ENCODE peak calls at places on chromosomes 1 and 21, in four cellular contexts. One of them, this sample, is unnamed.

GRCh38 chr1:177088974-177089373 is 75.5 kb downstream of the ASTN1 start:
- DNase-seq in Calu3: no peak
- DNase-seq in heart left ventricle: no peak
- DNase-seq in ovary: no peak
- DNase-seq in this sample: no peak

GRCh38 chr21:37636152-37636860 is 269.7 kb downstream of the DYRK1A start:
- DNase-seq in Calu3: peak; percentile 30
- DNase-seq in heart left ventricle: no peak
- DNase-seq in ovary: no peak
- DNase-seq in this sample: no peak

GRCh38 chr1:56183151-56183550 is 396.2 kb downstream of the PLPP3 start:
- DNase-seq in Calu3: no peak
- DNase-seq in heart left ventricle: no peak
- DNase-seq in ovary: no peak
- DNase-seq in this sample: no peak

GRCh38 chr1:193609592-193609991 is 423.2 kb upstream of the B3GALT2 start:
- DNase-seq in ovary: no peak
- DNase-seq in Calu3: no peak
- DNase-seq in heart left ventricle: no peak
- DNase-seq in this sample: no peak

GRCh38 chr1:177442580-177442979 is 271.8 kb downstream of the BRINP2 start:
- DNase-seq in Calu3: no peak
- DNase-seq in heart left ventricle: no peak
- DNase-seq in ovary: no peak
- DNase-seq in this sample: no peak

GRCh38 chr1:71930526-71930925 is 351.8 kb downstream of the NEGR1 start:
- DNase-seq in heart left ventricle: no peak
- DNase-seq in ovary: no peak
- DNase-seq in Calu3: no peak
- DNase-seq in this sample: no peak

GRCh38 chr1:5244631-5245285 is 590.3 kb downstream of the AJAP1 start:
- DNase-seq in ovary: no peak
- DNase-seq in Calu3: no peak
- DNase-seq in heart left ventricle: no peak
- DNase-seq in this sample: no peak

GRCh38 chr1:185157599-185158469 is 867 bp downstream of the SWT1 start:
- DNase-seq in heart left ventricle: no peak
- DNase-seq in ovary: no peak
- DNase-seq in Calu3: no peak
- DNase-seq in this sample: no peak

GRCh38 chr1:119298687-119299086 is 69.9 kb upstream of the HAO2 start:
- DNase-seq in heart left ventricle: no peak
- DNase-seq in Calu3: peak; percentile 41
- DNase-seq in ovary: no peak
- DNase-seq in this sample: no peak

GRCh38 chr21:44794031-44794374 is 7.6 kb downstream of the UBE2G2 start:
- DNase-seq in heart left ventricle: no peak
- DNase-seq in Calu3: no peak
- DNase-seq in ovary: no peak
- DNase-seq in this sample: no peak

GRCh38 chr21:45593162-45594022 is 50.1 kb upstream of the PCBP3 start:
- DNase-seq in heart left ventricle: no peak
- DNase-seq in ovary: no peak
- DNase-seq in Calu3: no peak
- DNase-seq in this sample: no peak

GRCh38 chr1:61013189-61013952 is 69.0 kb upstream of the NFIA start:
- DNase-seq in heart left ventricle: peak; percentile 40
- DNase-seq in ovary: no peak
- DNase-seq in Calu3: no peak
- DNase-seq in this sample: no peak

GRCh38 chr1:186082235-186082937 is 292.7 kb downstream of the TPR start:
- DNase-seq in heart left ventricle: peak; percentile 80
- DNase-seq in ovary: peak; percentile 36
- DNase-seq in Calu3: peak; percentile 75
- DNase-seq in this sample: peak; percentile 3

GRCh38 chr21:27648560-27648959 is 681.7 kb upstream of the ADAMTS5 start:
- DNase-seq in ovary: no peak
- DNase-seq in Calu3: no peak
- DNase-seq in heart left ventricle: no peak
- DNase-seq in this sample: no peak

GRCh38 chr1:66919063-66919462 is 5.6 kb downstream of the DNAI4 start:
- DNase-seq in heart left ventricle: no peak
- DNase-seq in ovary: no peak
- DNase-seq in Calu3: no peak
- DNase-seq in this sample: no peak

GRCh38 chr1:244876228-244876910 is 12.0 kb upstream of the HNRNPU start:
- DNase-seq in ovary: no peak
- DNase-seq in Calu3: peak; percentile 28
- DNase-seq in heart left ventricle: no peak
- DNase-seq in this sample: no peak

GRCh38 chr1:239952348-239953307 is 139.1 kb upstream of the FMN2 start:
- DNase-seq in heart left ventricle: no peak
- DNase-seq in ovary: no peak
- DNase-seq in Calu3: peak; percentile 90
- DNase-seq in this sample: no peak

GRCh38 chr1:54324031-54324654 is 82.1 kb downstream of the SSBP3 start:
- DNase-seq in heart left ventricle: peak; percentile 64
- DNase-seq in Calu3: no peak
- DNase-seq in ovary: peak; percentile 71
- DNase-seq in this sample: no peak

GRCh38 chr1:173206816-173207595 is at the start of gene TNFSF4:
- DNase-seq in Calu3: no peak
- DNase-seq in heart left ventricle: no peak
- DNase-seq in ovary: peak; percentile 35
- DNase-seq in this sample: no peak

GRCh38 chr1:178238722-178239510 is 145.0 kb downstream of the RASAL2 start:
- DNase-seq in heart left ventricle: no peak
- DNase-seq in ovary: no peak
- DNase-seq in Calu3: peak; percentile 41
- DNase-seq in this sample: no peak

GRCh38 chr1:172533511-172534116 is 664 bp downstream of the SUCO start:
- DNase-seq in Calu3: no peak
- DNase-seq in ovary: peak; percentile 36
- DNase-seq in heart left ventricle: no peak
- DNase-seq in this sample: no peak

GRCh38 chr1:76303348-76303712 is 228.8 kb downstream of the ST6GALNAC3 start:
- DNase-seq in heart left ventricle: no peak
- DNase-seq in Calu3: no peak
- DNase-seq in ovary: no peak
- DNase-seq in this sample: no peak

GRCh38 chr1:109446236-109446635 is 20.0 kb upstream of the PSMA5 start:
- DNase-seq in ovary: no peak
- DNase-seq in Calu3: no peak
- DNase-seq in heart left ventricle: no peak
- DNase-seq in this sample: no peak

GRCh38 chr1:19815801-19816736 is 986 bp upstream of the RNF186 start:
- DNase-seq in heart left ventricle: no peak
- DNase-seq in Calu3: peak; percentile 47
- DNase-seq in ovary: no peak
- DNase-seq in this sample: no peak

GRCh38 chr1:215824245-215824644 is 257.1 kb downstream of the KCTD3 start:
- DNase-seq in heart left ventricle: no peak
- DNase-seq in Calu3: peak; percentile 21
- DNase-seq in ovary: no peak
- DNase-seq in this sample: no peak

GRCh38 chr1:43858324-43858723 is 75.3 kb upstream of the ARTN start:
- DNase-seq in heart left ventricle: peak; percentile 69
- DNase-seq in ovary: peak; percentile 38
- DNase-seq in Calu3: peak; percentile 75
- DNase-seq in this sample: no peak

GRCh38 chr1:3504151-3504822 is 49.8 kb downstream of the ARHGEF16 start:
- DNase-seq in heart left ventricle: peak; percentile 57
- DNase-seq in Calu3: no peak
- DNase-seq in ovary: no peak
- DNase-seq in this sample: no peak

GRCh38 chr1:48036693-48037386 is 39.7 kb upstream of the TRABD2B start:
- DNase-seq in heart left ventricle: no peak
- DNase-seq in ovary: no peak
- DNase-seq in Calu3: no peak
- DNase-seq in this sample: no peak

GRCh38 chr1:206766251-206766856 is 4.2 kb upstream of the IL19 start:
- DNase-seq in Calu3: peak; percentile 61
- DNase-seq in heart left ventricle: peak; percentile 53
- DNase-seq in ovary: no peak
- DNase-seq in this sample: peak; percentile 44

GRCh38 chr1:48687271-48688045 is 89.2 kb downstream of the BEND5 start:
- DNase-seq in ovary: no peak
- DNase-seq in Calu3: no peak
- DNase-seq in heart left ventricle: no peak
- DNase-seq in this sample: no peak

GRCh38 chr1:2523191-2523890 is 3.1 kb downstream of the PANK4 start:
- DNase-seq in Calu3: no peak
- DNase-seq in heart left ventricle: no peak
- DNase-seq in ovary: no peak
- DNase-seq in this sample: no peak

DNA sequence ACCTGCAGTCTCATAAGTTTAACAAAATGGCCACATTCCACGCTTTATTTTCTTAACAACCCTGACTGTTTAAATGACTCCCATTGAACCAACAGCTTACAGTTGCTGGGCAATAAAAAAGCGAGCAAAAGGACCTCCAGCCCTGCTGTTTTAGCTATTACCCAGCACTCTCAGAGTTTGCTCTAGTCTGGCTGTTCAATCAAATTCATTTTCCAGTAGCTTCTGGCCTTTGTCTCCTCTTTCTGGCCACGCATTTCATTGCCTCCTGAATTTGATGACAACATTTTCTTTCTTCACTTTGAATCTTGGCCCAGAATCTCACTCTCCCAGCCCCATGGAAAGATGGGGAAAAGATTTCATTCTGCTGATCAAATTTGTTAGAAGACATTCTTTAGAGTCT is 44.1 kb upstream of the DOCK7 start:
- DNase-seq in heart left ventricle: no peak
- DNase-seq in Calu3: no peak
- DNase-seq in ovary: no peak
- DNase-seq in this sample: no peak
- TF ChIP-seq CTCF in heart left ventricle: no peak
- TF ChIP-seq CTCF in Calu3: no peak
- TF ChIP-seq CTCF in ovary: no peak
- TF ChIP-seq CTCF in this sample: no peak

DNA sequence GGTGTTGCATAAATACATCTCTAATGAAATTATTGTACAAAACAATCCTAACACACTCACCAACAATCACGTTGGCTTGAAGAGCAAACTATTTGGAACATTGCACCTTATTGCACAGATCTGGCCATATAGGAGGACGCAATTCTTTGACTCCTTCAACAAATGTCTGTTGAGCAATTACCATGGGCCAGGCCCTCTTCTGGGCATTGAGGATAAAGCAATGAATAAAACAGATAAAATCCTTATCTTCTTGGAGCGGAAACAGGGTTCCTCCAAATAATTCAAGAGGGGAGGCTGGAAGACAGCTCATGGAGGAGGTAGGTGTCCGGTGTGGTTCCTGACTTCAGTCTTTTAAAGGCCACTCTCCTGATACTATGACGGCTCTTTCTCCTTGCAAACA is 43.3 kb downstream of the PAX7 start:
- DNase-seq in heart left ventricle: no peak
- DNase-seq in ovary: no peak
- DNase-seq in Calu3: no peak
- DNase-seq in this sample: no peak
- TF ChIP-seq CTCF in heart left ventricle: no peak
- TF ChIP-seq CTCF in ovary: no peak
- TF ChIP-seq CTCF in Calu3: no peak
- TF ChIP-seq CTCF in this sample: no peak

DNA sequence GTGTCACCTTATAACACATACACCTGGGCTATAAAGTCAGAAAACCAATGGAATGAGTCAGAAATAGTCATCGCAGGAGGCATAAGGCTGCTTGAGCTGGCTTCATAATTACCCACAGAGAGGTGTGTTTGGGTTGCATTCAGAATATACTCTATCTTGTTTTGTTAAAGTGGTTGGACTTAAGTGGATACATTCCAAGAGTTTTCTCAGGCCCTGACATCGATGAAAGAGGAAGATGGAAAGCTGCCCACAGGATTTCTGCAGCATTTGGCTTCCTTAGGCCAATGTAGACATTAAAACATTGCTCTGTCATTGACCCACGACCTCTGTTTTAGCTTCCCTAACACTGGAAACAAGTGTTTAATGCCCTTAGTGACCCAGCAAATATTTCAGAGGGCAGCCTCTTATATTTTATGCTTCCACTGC is 18.6 kb upstream of the BCL10 start:
- DNase-seq in heart left ventricle: no peak
- DNase-seq in ovary: no peak
- DNase-seq in Calu3: no peak
- DNase-seq in this sample: no peak
- TF ChIP-seq CTCF in heart left ventricle: no peak
- TF ChIP-seq CTCF in ovary: no peak
- TF ChIP-seq CTCF in Calu3: no peak
- TF ChIP-seq CTCF in this sample: no peak

GRCh38 chr1:26851106-26851684 is 11.8 kb upstream of the SFN start:
- DNase-seq in Calu3: no peak
- DNase-seq in ovary: no peak
- DNase-seq in heart left ventricle: no peak
- DNase-seq in this sample: no peak
- TF ChIP-seq CTCF in Calu3: no peak
- TF ChIP-seq CTCF in ovary: no peak
- TF ChIP-seq CTCF in heart left ventricle: no peak
- TF ChIP-seq CTCF in this sample: no peak

GRCh38 chr1:8312235-8313218 is 5.4 kb upstream of the SLC45A1 start:
- DNase-seq in heart left ventricle: no peak
- DNase-seq in ovary: no peak
- DNase-seq in Calu3: no peak
- DNase-seq in this sample: no peak
- TF ChIP-seq CTCF in heart left ventricle: no peak
- TF ChIP-seq CTCF in ovary: no peak
- TF ChIP-seq CTCF in Calu3: no peak
- TF ChIP-seq CTCF in this sample: no peak

GRCh38 chr1:205584732-205585131 is 47.1 kb downstream of the ELK4 start:
- DNase-seq in heart left ventricle: no peak
- DNase-seq in ovary: no peak
- DNase-seq in Calu3: no peak
- DNase-seq in this sample: no peak
- TF ChIP-seq CTCF in heart left ventricle: no peak
- TF ChIP-seq CTCF in ovary: no peak
- TF ChIP-seq CTCF in Calu3: peak; percentile 59
- TF ChIP-seq CTCF in this sample: no peak

This sample was measured in GM13976.